ENCODE peak calls at places on chromosome 7, in six cellular contexts. B, N, F, E, O and H are unnamed samples.

GRCh38 chr7:123439186-123439585 is 95.2 kb downstream of the IQUB start:
- DNase-seq in F (no peak), N (no peak), O (no peak), E (no peak), B (no peak), H (no peak)

GRCh38 chr7:70143089-70144044 is 545.1 kb downstream of the AUTS2 start:
- DNase-seq in B (no peak), N (no peak), F (no peak), E (no peak), O (no peak), H (no peak)

GRCh38 chr7:100825760-100826545 is 1.4 kb downstream of the EPHB4 start:
- DNase-seq in N (peak; percentile 53), B (no peak), E (peak; percentile 49), F (peak; percentile 67), O (no peak), H (no peak)

GRCh38 chr7:103594186-103594585 is 148.2 kb upstream of the SLC26A5 start:
- DNase-seq in F (no peak), B (no peak), N (no peak), E (no peak), O (no peak), H (no peak)

GRCh38 chr7:139867847-139868246 is 38.8 kb downstream of the TBXAS1 start:
- DNase-seq in B (no peak), E (no peak), F (no peak), O (no peak), N (no peak), H (no peak)

GRCh38 chr7:110061387-110061786 is 1029.5 kb upstream of the LRRN3 start:
- DNase-seq in F (no peak), B (no peak), O (no peak), E (no peak), N (no peak), H (no peak)

GRCh38 chr7:100370746-100371145 is 2.5 kb upstream of the PILRA start:
- DNase-seq in E (peak; percentile 13), O (no peak), B (no peak), F (no peak), N (no peak), H (no peak)

GRCh38 chr7:15829689-15830088 is 143.2 kb upstream of the MEOX2 start:
- DNase-seq in F (no peak), B (no peak), O (peak; percentile 76), E (no peak), N (no peak), H (peak; percentile 69)

GRCh38 chr7:134458341-134458805 is 527 bp downstream of the AKR1B1 start:
- DNase-seq in E (peak; percentile 72), F (peak; percentile 63), B (peak; percentile 45), N (peak; percentile 72), O (peak; percentile 39), H (no peak)

GRCh38 chr7:70620333-70621055 is 511.4 kb upstream of the GALNT17 start:
- DNase-seq in O (no peak), F (no peak), E (no peak), B (no peak), N (no peak), H (no peak)

GRCh38 chr7:14698239-14698638 is 204.3 kb downstream of the DGKB start:
- DNase-seq in O (no peak), B (no peak), F (no peak), N (no peak), E (no peak), H (no peak)
- TF ChIP-seq CTCF in O (no peak), B (no peak), F (peak; percentile 13), N (peak; percentile 9), E (no peak), H (no peak)

DNA sequence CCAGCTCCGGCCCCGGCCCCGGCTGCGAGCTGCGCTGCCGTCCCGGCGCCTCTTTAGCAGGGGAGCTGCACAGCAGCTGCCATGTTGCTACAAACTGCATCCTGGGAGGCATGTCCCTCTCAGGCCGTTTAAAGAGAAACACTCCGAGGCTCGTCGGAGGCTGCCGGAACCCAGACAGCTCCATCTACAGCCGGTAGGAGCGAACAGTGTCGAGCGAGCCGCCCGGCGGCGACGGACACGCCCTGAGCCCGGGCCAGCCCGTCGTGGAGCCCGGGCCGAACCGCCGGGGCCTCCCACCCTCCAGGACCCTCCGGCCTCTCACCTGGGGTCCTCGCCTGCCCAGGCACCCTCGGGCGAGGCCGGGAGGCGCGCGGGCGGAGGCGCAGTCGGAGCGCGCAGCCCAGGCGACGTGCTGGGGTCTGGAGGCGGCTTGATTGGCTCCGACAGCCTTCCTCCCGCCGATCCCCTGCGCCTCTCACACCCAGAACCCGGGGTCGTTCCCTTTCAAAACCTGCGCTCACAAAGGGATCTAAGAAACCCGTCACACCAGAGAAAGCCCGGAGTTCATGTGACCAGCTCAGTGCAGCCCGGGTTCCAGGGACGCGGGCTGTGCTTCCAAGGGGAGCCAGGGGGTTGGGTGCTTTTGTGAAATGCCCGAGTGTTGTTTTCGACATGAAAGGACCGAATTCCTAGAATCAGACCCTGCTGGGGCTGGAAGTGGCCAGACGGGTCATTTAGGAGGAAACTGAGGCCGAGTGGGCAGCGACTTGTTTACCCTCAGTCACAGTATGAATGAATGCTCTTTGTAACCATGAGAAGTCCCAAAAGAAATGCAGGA is at the start of gene ZNF777:
- DNase-seq in O (peak; percentile 83), F (peak; percentile 84), N (peak; percentile 89), B (peak; percentile 86), E (peak; percentile 87), H (peak; percentile 83)
- TF ChIP-seq CTCF in O (peak; percentile 45), F (peak; percentile 36), N (peak; percentile 50), B (peak; percentile 38), E (peak; percentile 45), H (peak; percentile 12)

DNA sequence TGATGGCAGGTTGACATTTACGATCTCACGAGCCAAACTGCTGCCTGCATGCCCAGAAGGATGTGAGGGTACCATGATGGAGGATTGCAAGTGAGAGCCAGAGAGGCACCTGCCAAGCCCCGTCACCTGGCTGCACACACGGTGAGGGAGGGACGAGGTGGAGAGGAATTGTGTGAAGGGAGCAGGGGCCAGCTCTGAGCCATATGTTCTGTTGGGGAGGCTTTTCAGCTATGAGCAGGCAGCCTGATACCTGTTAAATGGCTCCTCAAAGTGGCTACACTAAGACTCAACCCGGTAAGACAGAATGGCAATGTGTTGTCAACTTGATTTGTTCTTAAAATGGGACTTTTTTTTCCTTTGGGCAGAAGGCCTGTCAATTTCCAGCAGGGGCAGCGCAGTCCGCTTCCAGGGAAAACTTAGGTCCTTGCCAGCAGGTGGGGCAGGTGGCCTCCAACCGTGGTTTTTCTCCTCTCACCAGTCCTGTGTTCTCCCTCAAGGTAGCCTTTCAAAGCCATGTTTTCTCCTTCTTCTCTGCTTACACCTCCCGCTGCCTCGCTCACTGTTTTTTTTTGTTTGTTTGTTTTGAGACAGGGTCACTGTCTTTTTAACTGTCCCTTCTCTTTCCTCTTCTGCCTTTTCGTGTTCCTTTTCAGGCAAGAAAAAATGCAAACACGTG is 57.7 kb upstream of the ZNRF2 start:
- DNase-seq in F (peak; percentile 65), B (peak; percentile 79), E (peak; percentile 63), O (no peak), N (peak; percentile 62), H (no peak)
- TF ChIP-seq CTCF in F (peak; percentile 42), B (peak; percentile 48), E (peak; percentile 24), O (no peak), N (no peak), H (peak; percentile 18)

DNA sequence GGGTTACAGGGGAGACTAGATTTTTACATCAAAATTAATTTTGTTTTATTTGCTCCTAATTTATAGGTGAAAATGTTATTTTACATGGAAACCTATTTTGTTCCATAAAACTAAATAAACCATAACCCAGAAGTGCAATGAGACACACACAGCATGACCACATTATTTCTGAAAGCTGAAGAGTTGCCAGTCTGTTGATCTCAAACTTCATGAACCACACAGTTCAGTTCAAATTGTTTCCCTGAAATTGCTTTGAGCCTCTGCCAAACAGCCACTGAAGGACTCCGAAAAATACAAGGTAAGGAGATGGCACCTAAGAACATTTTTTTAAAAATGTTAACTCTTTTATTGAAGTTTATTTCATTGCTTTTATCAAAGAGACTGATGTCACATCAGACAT is 25.0 kb upstream of the ITGB8 start:
- DNase-seq in E (no peak), F (no peak), N (no peak), O (no peak), B (no peak), H (no peak)
- TF ChIP-seq CTCF in E (no peak), F (no peak), N (no peak), O (no peak), B (no peak), H (no peak)

DNA sequence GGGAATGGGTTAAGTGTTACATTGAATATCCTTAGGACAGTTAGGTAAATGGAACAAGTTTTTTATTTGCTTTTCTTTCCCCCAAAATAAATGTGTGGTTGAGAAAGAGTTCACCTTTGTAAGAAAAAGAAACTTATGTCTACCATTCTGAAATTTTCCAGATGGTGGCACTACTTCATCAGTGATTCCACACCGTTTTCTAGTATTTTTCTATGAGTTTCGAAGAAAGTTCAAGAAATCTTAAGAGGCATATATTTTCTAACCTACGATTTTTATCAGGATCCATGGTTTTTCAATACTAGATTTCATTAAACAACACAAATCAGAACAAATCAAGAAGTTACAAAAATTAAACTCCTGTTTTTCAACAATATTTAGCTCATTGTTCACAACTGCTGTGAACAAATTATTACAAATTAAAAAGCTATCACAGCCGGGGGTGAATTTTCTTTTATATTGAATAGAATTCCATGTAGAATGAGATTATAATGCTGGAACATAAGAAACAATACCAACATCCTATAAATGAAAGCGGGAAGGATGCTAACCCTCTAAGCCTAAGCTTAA is 163.1 kb upstream of the NPVF start:
- DNase-seq in O (no peak), N (peak; percentile 29), E (no peak), B (no peak), F (peak; percentile 11), H (no peak)
- TF ChIP-seq CTCF in O (peak; percentile 60), N (peak; percentile 50), E (no peak), B (peak; percentile 28), F (peak; percentile 47), H (peak; percentile 65)

GRCh38 chr7:3399858-3400257 is 98.8 kb downstream of the SDK1 start:
- DNase-seq in B (no peak), N (peak; percentile 12), F (peak; percentile 47), E (no peak), O (no peak), H (no peak)
- TF ChIP-seq CTCF in B (no peak), N (peak; percentile 26), F (no peak), E (no peak), O (no peak), H (no peak)